ENCODE peak calls at places on chromosomes 1 and 21, in seven cellular contexts. T is progenitor cell of endocrine pancreas; F is ELF-1; U is activated CD4-positive, alpha-beta T cell treated with anti-CD3 and anti-CD28 coated beads, Interleukin-2, amount 50 U/mL, for 24 hours; W is IMR-90; Y is nucleus accumbens; B is HS-27A. H is an unnamed sample.

GRCh38 chr1:33099290-33100118 is 18.6 kb downstream of the AZIN2 start:
- DNase-seq in U (peak), Y (no peak), F (peak), B (peak), W (peak), T (no peak), H (peak)

GRCh38 chr1:43255438-43256210 is 14.2 kb upstream of the TMEM125 start:
- DNase-seq in T (no peak), F (no peak), B (no peak), Y (no peak), W (no peak), U (no peak), H (no peak)

GRCh38 chr1:168335500-168335899 is 54.8 kb downstream of the TBX19 start:
- DNase-seq in Y (no peak), T (no peak), F (no peak), U (no peak), W (no peak), B (no peak), H (no peak)

GRCh38 chr1:39954870-39955546 is at the start of gene MFSD2A:
- DNase-seq in W (peak), U (peak), B (peak), F (peak), T (peak), Y (peak), H (peak)

GRCh38 chr1:68111804-68112436 is 61.5 kb upstream of the DIRAS3 start:
- DNase-seq in U (no peak), W (peak), T (no peak), F (peak), B (peak), Y (peak), H (no peak)

GRCh38 chr1:23344987-23345472 is 946 bp upstream of the HNRNPR start:
- DNase-seq in W (no peak), B (no peak), Y (no peak), T (no peak), F (peak), U (no peak), H (no peak)

GRCh38 chr1:3011127-3011526 is 10.1 kb upstream of the ACTRT2 start:
- DNase-seq in T (no peak), F (no peak), B (no peak), W (no peak), U (no peak), Y (no peak), H (peak)

GRCh38 chr1:158124034-158124433 is 56.7 kb upstream of the CD1D start:
- DNase-seq in Y (no peak), T (no peak), U (no peak), B (no peak), F (no peak), W (peak), H (no peak)

GRCh38 chr1:33339413-33339812 is 18.5 kb upstream of the A3GALT2 start:
- DNase-seq in T (no peak), B (no peak), F (no peak), Y (no peak), W (no peak), U (no peak), H (no peak)

GRCh38 chr1:92960395-92961130 is 699 bp downstream of the DIPK1A start:
- DNase-seq in Y (peak), T (peak), U (peak), F (peak), B (peak), W (peak), H (peak)

GRCh38 chr1:24501371-24502167 is 1.1 kb upstream of the RCAN3 start:
- DNase-seq in U (no peak), Y (no peak), T (no peak), F (peak), W (no peak), B (no peak), H (no peak)

GRCh38 chr1:235068155-235069121 is 60.2 kb downstream of the TOMM20 start:
- DNase-seq in W (peak), U (no peak), T (no peak), Y (no peak), F (peak), B (no peak), H (no peak)

GRCh38 chr1:3022511-3022973 is 1.3 kb downstream of the ACTRT2 start:
- DNase-seq in U (no peak), Y (no peak), F (no peak), W (no peak), B (no peak), T (no peak), H (peak)

GRCh38 chr1:180562582-180562981 is 3.8 kb downstream of the OVAAL start:
- DNase-seq in T (no peak), F (no peak), W (no peak), U (no peak), Y (no peak), B (no peak), H (no peak)

GRCh38 chr1:10519016-10519417 is 44.3 kb downstream of the PEX14 start:
- DNase-seq in Y (no peak), U (no peak), B (no peak), F (peak), T (peak), W (no peak), H (no peak)

GRCh38 chr1:29238601-29238964 is 2.3 kb downstream of the PTPRU start:
- DNase-seq in W (no peak), T (no peak), B (no peak), U (no peak), F (no peak), Y (no peak), H (no peak)

GRCh38 chr21:45209046-45209445 is 78.6 kb downstream of the POFUT2 start:
- DNase-seq in B (no peak), W (peak), F (no peak), Y (no peak), U (no peak), T (no peak), H (no peak)

GRCh38 chr1:220386494-220387195 is 114.4 kb upstream of the RAB3GAP2 start:
- DNase-seq in F (no peak), W (no peak), U (no peak), Y (no peak), B (no peak), T (no peak), H (no peak)

GRCh38 chr21:34029724-34030528 is 43.5 kb upstream of the MRPS6 start:
- DNase-seq in T (no peak), U (peak), B (peak), W (peak), Y (peak), F (peak), H (peak)

GRCh38 chr21:27569091-27569490 is 602.2 kb upstream of the ADAMTS5 start:
- DNase-seq in Y (no peak), U (no peak), T (no peak), F (no peak), W (peak), B (peak), H (no peak)

GRCh38 chr1:89802841-89803240 is 18.0 kb upstream of the LRRC8D start:
- DNase-seq in T (no peak), U (no peak), B (no peak), W (no peak), F (no peak), Y (no peak), H (no peak)

GRCh38 chr21:24112020-24112419 is 1495.3 kb downstream of the MRPL39 start:
- DNase-seq in W (peak), U (no peak), F (no peak), Y (no peak), B (no peak), T (no peak), H (no peak)

GRCh38 chr1:6098303-6099215 is 52.9 kb downstream of the KCNAB2 start:
- DNase-seq in W (no peak), F (no peak), T (no peak), U (no peak), Y (no peak), B (no peak), H (no peak)